ENCODE peak calls at places on chromosomes 12 and 14, in ten cellular contexts. One of them, this sample, is unnamed.

GRCh38 chr12:65970821-65971220 is 146.5 kb downstream of the HMGA2 start:
- DNase-seq in stomach: no peak
- DNase-seq in lower leg skin: no peak
- DNase-seq in testis: no peak
- DNase-seq in NB4: no peak
- DNase-seq in Peyer's patch: no peak
- DNase-seq in K562: no peak
- DNase-seq in IMR-90: no peak
- DNase-seq in ovary: no peak
- DNase-seq in A549: no peak
- DNase-seq in this sample: no peak

GRCh38 chr12:51819851-51820720 is 28.4 kb downstream of the FIGNL2 start:
- DNase-seq in stomach: peak
- DNase-seq in lower leg skin: no peak
- DNase-seq in testis: peak
- DNase-seq in NB4: no peak
- DNase-seq in Peyer's patch: no peak
- DNase-seq in K562: no peak
- DNase-seq in IMR-90: no peak
- DNase-seq in ovary: peak
- DNase-seq in A549: peak
- DNase-seq in this sample: no peak

GRCh38 chr12:90152897-90153624 is 444.4 kb upstream of the ATP2B1 start:
- DNase-seq in stomach: no peak
- DNase-seq in lower leg skin: no peak
- DNase-seq in testis: no peak
- DNase-seq in NB4: peak
- DNase-seq in Peyer's patch: peak
- DNase-seq in K562: no peak
- DNase-seq in IMR-90: no peak
- DNase-seq in ovary: no peak
- DNase-seq in A549: no peak
- DNase-seq in this sample: no peak

GRCh38 chr14:65131176-65131765 is 29.0 kb upstream of the MAX start:
- DNase-seq in stomach: no peak
- DNase-seq in lower leg skin: no peak
- DNase-seq in testis: no peak
- DNase-seq in NB4: peak
- DNase-seq in Peyer's patch: peak
- DNase-seq in K562: no peak
- DNase-seq in IMR-90: peak
- DNase-seq in ovary: no peak
- DNase-seq in A549: no peak
- DNase-seq in this sample: no peak

GRCh38 chr12:108784270-108784669 is 53.0 kb upstream of the CORO1C start:
- DNase-seq in stomach: no peak
- DNase-seq in lower leg skin: no peak
- DNase-seq in testis: no peak
- DNase-seq in NB4: no peak
- DNase-seq in Peyer's patch: no peak
- DNase-seq in K562: no peak
- DNase-seq in IMR-90: no peak
- DNase-seq in ovary: no peak
- DNase-seq in A549: no peak
- DNase-seq in this sample: no peak

GRCh38 chr12:78473561-78473960 is 391.0 kb upstream of the SYT1 start:
- DNase-seq in stomach: no peak
- DNase-seq in lower leg skin: no peak
- DNase-seq in testis: no peak
- DNase-seq in NB4: no peak
- DNase-seq in Peyer's patch: no peak
- DNase-seq in K562: no peak
- DNase-seq in IMR-90: no peak
- DNase-seq in ovary: no peak
- DNase-seq in A549: no peak
- DNase-seq in this sample: no peak

GRCh38 chr14:88630565-88630964 is 67.7 kb downstream of the ZC3H14 start:
- DNase-seq in stomach: no peak
- DNase-seq in lower leg skin: no peak
- DNase-seq in testis: peak
- DNase-seq in NB4: no peak
- DNase-seq in Peyer's patch: no peak
- DNase-seq in K562: no peak
- DNase-seq in IMR-90: peak
- DNase-seq in ovary: no peak
- DNase-seq in A549: no peak
- DNase-seq in this sample: no peak

GRCh38 chr12:16531623-16532022 is 74.3 kb downstream of the LMO3 start:
- DNase-seq in stomach: peak
- DNase-seq in lower leg skin: no peak
- DNase-seq in testis: no peak
- DNase-seq in NB4: no peak
- DNase-seq in Peyer's patch: no peak
- DNase-seq in K562: no peak
- DNase-seq in IMR-90: no peak
- DNase-seq in ovary: no peak
- DNase-seq in A549: no peak
- DNase-seq in this sample: no peak

DNA sequence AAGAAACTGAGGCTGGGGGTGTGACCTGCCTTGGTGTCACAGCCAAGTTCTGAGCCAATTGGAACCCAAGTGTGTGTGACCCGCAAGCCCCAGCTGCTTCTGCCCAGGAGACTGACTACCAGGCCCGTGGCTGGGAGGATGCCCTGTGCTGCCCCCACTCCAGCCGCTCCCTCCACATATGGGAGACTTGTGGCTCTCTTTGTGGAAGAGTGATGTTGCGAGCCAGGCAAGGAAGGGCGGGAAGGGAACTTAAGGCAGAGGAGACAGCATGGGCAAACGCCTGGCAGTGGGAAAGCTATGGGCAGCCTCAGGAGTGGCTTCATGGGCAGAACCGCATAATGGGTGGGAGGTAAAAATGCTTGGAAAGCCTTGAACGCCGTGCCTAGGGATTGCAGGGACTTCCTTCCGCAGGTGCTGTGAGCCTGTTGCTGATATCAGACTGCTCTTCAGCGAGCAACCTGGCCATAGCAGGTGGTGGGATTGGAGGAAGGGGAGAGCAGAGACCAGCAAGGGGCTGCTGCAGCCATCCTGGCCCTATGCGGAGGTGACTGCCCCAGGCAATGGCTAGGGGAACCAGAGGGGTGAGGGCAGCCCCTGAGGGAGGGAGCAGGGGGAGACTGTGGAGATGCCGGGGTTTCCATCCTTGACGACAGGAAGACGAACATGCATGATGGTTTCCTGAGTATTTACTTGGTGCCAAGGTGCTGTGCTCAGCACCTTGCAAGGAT is 115.7 kb downstream of the LGMN start:
- DNase-seq in stomach: no peak
- DNase-seq in lower leg skin: no peak
- DNase-seq in testis: no peak
- DNase-seq in NB4: no peak
- DNase-seq in Peyer's patch: no peak
- DNase-seq in K562: no peak
- DNase-seq in IMR-90: no peak
- DNase-seq in ovary: no peak
- DNase-seq in A549: no peak
- DNase-seq in this sample: no peak
- TF ChIP-seq POLR2A in stomach: no peak
- TF ChIP-seq POLR2A in lower leg skin: no peak
- TF ChIP-seq POLR2A in testis: no peak
- TF ChIP-seq POLR2A in NB4: no peak
- TF ChIP-seq POLR2A in Peyer's patch: no peak
- TF ChIP-seq POLR2A in K562: no peak
- TF ChIP-seq POLR2A in IMR-90: no peak
- TF ChIP-seq POLR2A in ovary: no peak
- TF ChIP-seq POLR2A in A549: no peak
- TF ChIP-seq POLR2A in this sample: no peak

GRCh38 chr14:93326196-93326595 is 6.6 kb downstream of the BTBD7 start:
- DNase-seq in stomach: no peak
- DNase-seq in lower leg skin: no peak
- DNase-seq in testis: no peak
- DNase-seq in NB4: no peak
- DNase-seq in Peyer's patch: no peak
- DNase-seq in K562: no peak
- DNase-seq in IMR-90: no peak
- DNase-seq in ovary: no peak
- DNase-seq in A549: no peak
- DNase-seq in this sample: no peak

GRCh38 chr14:93320489-93320888 is 12.3 kb downstream of the BTBD7 start:
- DNase-seq in stomach: no peak
- DNase-seq in lower leg skin: no peak
- DNase-seq in testis: no peak
- DNase-seq in NB4: no peak
- DNase-seq in Peyer's patch: no peak
- DNase-seq in K562: no peak
- DNase-seq in IMR-90: peak
- DNase-seq in ovary: no peak
- DNase-seq in A549: no peak
- DNase-seq in this sample: no peak

GRCh38 chr14:93319958-93320357 is 12.9 kb downstream of the BTBD7 start:
- DNase-seq in stomach: no peak
- DNase-seq in lower leg skin: no peak
- DNase-seq in testis: no peak
- DNase-seq in NB4: no peak
- DNase-seq in Peyer's patch: no peak
- DNase-seq in K562: no peak
- DNase-seq in IMR-90: no peak
- DNase-seq in ovary: no peak
- DNase-seq in A549: no peak
- DNase-seq in this sample: no peak

GRCh38 chr14:93322886-93323596 is 9.8 kb downstream of the BTBD7 start:
- DNase-seq in stomach: no peak
- DNase-seq in lower leg skin: no peak
- DNase-seq in testis: no peak
- DNase-seq in NB4: no peak
- DNase-seq in Peyer's patch: no peak
- DNase-seq in K562: peak
- DNase-seq in IMR-90: no peak
- DNase-seq in ovary: no peak
- DNase-seq in A549: no peak
- DNase-seq in this sample: peak

DNA sequence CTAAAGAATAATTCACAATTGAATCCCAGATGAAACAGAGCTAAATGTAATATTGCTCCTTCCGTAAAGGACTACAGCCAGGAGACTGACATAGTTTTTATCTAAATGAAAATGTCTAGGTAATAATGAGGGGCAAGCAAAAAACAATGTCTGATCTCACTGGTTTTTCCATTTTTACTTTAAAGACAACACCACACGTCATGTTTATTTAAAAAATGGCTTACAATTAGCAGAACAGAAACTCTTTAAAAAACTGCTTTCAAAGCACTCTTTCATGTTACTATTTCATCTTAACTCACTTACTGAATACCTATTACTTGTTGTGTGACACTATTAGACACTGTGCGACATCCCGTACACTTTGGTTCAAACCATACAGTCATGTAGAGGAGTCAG is 9.2 kb downstream of the BTBD7 start:
- DNase-seq in stomach: no peak
- DNase-seq in lower leg skin: no peak
- DNase-seq in testis: no peak
- DNase-seq in NB4: no peak
- DNase-seq in Peyer's patch: no peak
- DNase-seq in K562: no peak
- DNase-seq in IMR-90: no peak
- DNase-seq in ovary: no peak
- DNase-seq in A549: no peak
- DNase-seq in this sample: no peak
- TF ChIP-seq POLR2A in stomach: no peak
- TF ChIP-seq POLR2A in lower leg skin: no peak
- TF ChIP-seq POLR2A in testis: no peak
- TF ChIP-seq POLR2A in NB4: no peak
- TF ChIP-seq POLR2A in Peyer's patch: no peak
- TF ChIP-seq POLR2A in K562: no peak
- TF ChIP-seq POLR2A in IMR-90: no peak
- TF ChIP-seq POLR2A in ovary: no peak
- TF ChIP-seq POLR2A in A549: no peak
- TF ChIP-seq POLR2A in this sample: no peak

DNA sequence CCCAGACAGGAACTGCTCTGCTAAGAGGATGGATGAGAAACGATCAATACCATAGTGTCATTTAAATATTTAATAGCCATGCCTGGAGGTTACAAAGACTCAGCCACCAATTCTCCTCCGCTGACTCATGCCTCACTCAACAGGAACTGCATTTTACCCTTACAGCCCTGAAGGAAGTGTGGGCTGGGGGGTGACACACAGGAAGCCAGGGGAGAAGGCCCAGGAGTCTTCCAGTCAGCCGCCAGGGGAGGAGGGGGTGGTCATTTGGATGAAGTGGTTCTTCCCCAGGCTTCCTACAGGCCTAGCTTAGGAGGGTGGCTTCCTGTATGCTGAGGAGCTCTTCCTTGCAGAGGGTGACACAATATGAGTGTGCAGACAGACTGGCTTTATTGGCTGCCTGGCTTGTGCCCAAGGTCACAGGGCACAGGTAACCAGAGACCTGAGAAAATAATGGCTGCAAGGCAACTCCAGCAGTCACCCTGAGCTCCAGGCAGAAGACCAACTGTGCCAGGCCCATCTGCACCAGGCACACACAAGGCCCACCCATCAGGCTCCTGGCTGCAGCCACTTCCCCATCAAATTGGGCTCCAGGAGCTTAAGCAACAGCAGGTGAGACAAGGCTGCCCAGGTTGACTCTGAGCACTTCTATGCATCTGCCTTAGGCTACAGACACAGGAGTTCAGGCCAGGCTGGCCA is 30.6 kb upstream of the RPLP0 start:
- DNase-seq in stomach: peak
- DNase-seq in lower leg skin: no peak
- DNase-seq in testis: no peak
- DNase-seq in NB4: peak
- DNase-seq in Peyer's patch: peak
- DNase-seq in K562: peak
- DNase-seq in IMR-90: peak
- DNase-seq in ovary: no peak
- DNase-seq in A549: peak
- DNase-seq in this sample: no peak
- TF ChIP-seq POLR2A in stomach: no peak
- TF ChIP-seq POLR2A in lower leg skin: no peak
- TF ChIP-seq POLR2A in testis: no peak
- TF ChIP-seq POLR2A in NB4: no peak
- TF ChIP-seq POLR2A in Peyer's patch: no peak
- TF ChIP-seq POLR2A in K562: no peak
- TF ChIP-seq POLR2A in IMR-90: peak
- TF ChIP-seq POLR2A in ovary: no peak
- TF ChIP-seq POLR2A in A549: no peak
- TF ChIP-seq POLR2A in this sample: no peak

GRCh38 chr12:7061596-7061995 is 1.1 kb downstream of the C1S start:
- DNase-seq in stomach: no peak
- DNase-seq in lower leg skin: no peak
- DNase-seq in testis: no peak
- DNase-seq in NB4: no peak
- DNase-seq in Peyer's patch: no peak
- DNase-seq in K562: no peak
- DNase-seq in IMR-90: no peak
- DNase-seq in ovary: peak
- DNase-seq in A549: no peak
- DNase-seq in this sample: no peak

GRCh38 chr12:7058850-7059249 is 1.7 kb upstream of the C1S start:
- DNase-seq in stomach: no peak
- DNase-seq in lower leg skin: no peak
- DNase-seq in testis: no peak
- DNase-seq in NB4: no peak
- DNase-seq in Peyer's patch: no peak
- DNase-seq in K562: no peak
- DNase-seq in IMR-90: no peak
- DNase-seq in ovary: no peak
- DNase-seq in A549: no peak
- DNase-seq in this sample: no peak

GRCh38 chr12:7061138-7061537 is 620 bp downstream of the C1S start:
- DNase-seq in stomach: no peak
- DNase-seq in lower leg skin: no peak
- DNase-seq in testis: no peak
- DNase-seq in NB4: no peak
- DNase-seq in Peyer's patch: no peak
- DNase-seq in K562: no peak
- DNase-seq in IMR-90: no peak
- DNase-seq in ovary: peak
- DNase-seq in A549: no peak
- DNase-seq in this sample: no peak

GRCh38 chr12:7059780-7060179 is 738 bp upstream of the C1S start:
- DNase-seq in stomach: no peak
- DNase-seq in lower leg skin: no peak
- DNase-seq in testis: no peak
- DNase-seq in NB4: no peak
- DNase-seq in Peyer's patch: no peak
- DNase-seq in K562: no peak
- DNase-seq in IMR-90: no peak
- DNase-seq in ovary: no peak
- DNase-seq in A549: no peak
- DNase-seq in this sample: no peak

GRCh38 chr12:7060353-7060954 is at the start of gene C1S:
- DNase-seq in stomach: peak
- DNase-seq in lower leg skin: peak
- DNase-seq in testis: peak
- DNase-seq in NB4: no peak
- DNase-seq in Peyer's patch: peak
- DNase-seq in K562: peak
- DNase-seq in IMR-90: peak
- DNase-seq in ovary: peak
- DNase-seq in A549: peak
- DNase-seq in this sample: no peak
- TF ChIP-seq POLR2A in stomach: peak
- TF ChIP-seq POLR2A in lower leg skin: no peak
- TF ChIP-seq POLR2A in testis: no peak
- TF ChIP-seq POLR2A in NB4: no peak
- TF ChIP-seq POLR2A in Peyer's patch: no peak
- TF ChIP-seq POLR2A in K562: no peak
- TF ChIP-seq POLR2A in IMR-90: peak
- TF ChIP-seq POLR2A in ovary: peak
- TF ChIP-seq POLR2A in A549: peak
- TF ChIP-seq POLR2A in this sample: no peak